ENCODE peak calls at places on chromosome 17, in four cellular contexts. Z is OCI-LY7, Q is sigmoid colon, U is thoracic aorta. M is an unnamed sample.

GRCh38 chr17:81885869-81886548 is 5.4 kb downstream of the ALYREF start:
- DNase-seq in U (no peak), Z (no peak), Q (no peak), M (no peak)

GRCh38 chr17:83083368-83084201 is 4.2 kb downstream of the METRNL start:
- DNase-seq in Q (peak; percentile 89), Z (no peak), U (no peak), M (peak; percentile 99)

GRCh38 chr17:19647697-19648474 is 665 bp upstream of the ALDH3A2 start:
- DNase-seq in Q (peak; percentile 90), Z (peak; percentile 42), U (peak; percentile 42), M (peak; percentile 54)

GRCh38 chr17:77371117-77371887 is 230.5 kb downstream of the SEC14L1 start:
- DNase-seq in U (no peak), Z (no peak), Q (peak; percentile 67), M (peak; percentile 50)

GRCh38 chr17:69547230-69547629 is 132.7 kb downstream of the MAP2K6 start:
- DNase-seq in Q (no peak), Z (no peak), U (no peak), M (no peak)

GRCh38 chr17:37608369-37609169 is 649 bp downstream of the SYNRG start:
- DNase-seq in Q (no peak), Z (peak; percentile 53), U (peak; percentile 5), M (peak; percentile 48)

GRCh38 chr17:83056583-83057396 is 22.6 kb upstream of the METRNL start:
- DNase-seq in U (no peak), Q (peak; percentile 64), Z (no peak), M (no peak)

GRCh38 chr17:65841116-65841515 is 279.7 kb upstream of the AXIN2 start:
- DNase-seq in Q (no peak), Z (no peak), U (no peak), M (no peak)

GRCh38 chr17:80012751-80013741 is 22.6 kb downstream of the TBC1D16 start:
- DNase-seq in Q (no peak), Z (no peak), U (no peak), M (no peak)

GRCh38 chr17:39062846-39063680 is 88.4 kb downstream of the PLXDC1 start:
- DNase-seq in Z (no peak), U (no peak), Q (no peak), M (peak; percentile 16)

GRCh38 chr17:38898812-38899348 is 26.5 kb upstream of the LASP1NB start:
- DNase-seq in Q (no peak), Z (peak; percentile 88), U (no peak), M (no peak)

GRCh38 chr17:20784100-20784665 is 204.7 kb downstream of the CDRT15L2 start:
- DNase-seq in U (no peak), Q (no peak), Z (no peak), M (no peak)

GRCh38 chr17:70144260-70144846 is 25.0 kb upstream of the KCNJ2 start:
- DNase-seq in U (no peak), Z (peak; percentile 56), Q (no peak), M (peak; percentile 54)

GRCh38 chr17:48378238-48378637 is 51.8 kb downstream of the SKAP1 start:
- DNase-seq in U (no peak), Q (no peak), Z (no peak), M (no peak)

GRCh38 chr17:36950027-36950426 is 1.3 kb downstream of the AATF start:
- DNase-seq in U (no peak), Z (no peak), Q (no peak), M (no peak)

GRCh38 chr17:68981288-68981687 is 26.1 kb upstream of the ABCA8 start:
- DNase-seq in Z (no peak), Q (peak; percentile 69), U (no peak), M (peak; percentile 36)

GRCh38 chr17:82892869-82893565 is 53.2 kb upstream of the ZNF750 start:
- DNase-seq in U (no peak), Q (no peak), Z (no peak), M (peak; percentile 8)

GRCh38 chr17:47855737-47856136 is 4.8 kb upstream of the SP6 start:
- DNase-seq in U (no peak), Z (no peak), Q (no peak), M (no peak)

GRCh38 chr17:77110006-77110374 is 30.8 kb upstream of the SEC14L1 start:
- DNase-seq in Q (no peak), Z (peak; percentile 85), U (no peak), M (peak; percentile 28)

GRCh38 chr17:38568845-38569510 is 36.8 kb downstream of the SRCIN1 start:
- DNase-seq in Z (no peak), Q (no peak), U (no peak), M (no peak)

GRCh38 chr17:46770439-46770817 is 48.1 kb downstream of the WNT3 start:
- DNase-seq in Q (no peak), U (no peak), Z (no peak), M (no peak)

GRCh38 chr17:83203073-83203471 is 123.7 kb downstream of the METRNL start:
- DNase-seq in Z (no peak), Q (peak; percentile 88), U (peak; percentile 12), M (peak; percentile 94)

GRCh38 chr17:59028328-59028727 is 78.4 kb downstream of the TRIM37 start:
- DNase-seq in Z (no peak), U (no peak), Q (no peak), M (no peak)

GRCh38 chr17:57311281-57312216 is 55.2 kb downstream of the MSI2 start:
- DNase-seq in Q (no peak), Z (no peak), U (no peak), M (no peak)

GRCh38 chr17:57756941-57757340 is 11.8 kb upstream of the CCDC182 start:
- DNase-seq in Z (no peak), U (no peak), Q (no peak), M (no peak)

GRCh38 chr17:8154608-8155152 is 2.5 kb upstream of the PER1 start:
- DNase-seq in Z (no peak), U (no peak), Q (no peak), M (no peak)
- H3K4me1 ChIP-seq in Z (peaks cover 58% of the 10 kb centered on the region), U (peaks cover 18% of the 10 kb centered on the region), Q (peaks cover 59% of the 10 kb centered on the region), M (peaks cover 23% of the 10 kb centered on the region)

GRCh38 chr17:45016823-45017222 is 34.6 kb downstream of the DCAKD start:
- DNase-seq in U (no peak), Q (no peak), Z (peak; percentile 29), M (no peak)
- TF ChIP-seq CTCF in U (no peak), Q (no peak), Z (peak; percentile 73), M (peak; percentile 20)

DNA sequence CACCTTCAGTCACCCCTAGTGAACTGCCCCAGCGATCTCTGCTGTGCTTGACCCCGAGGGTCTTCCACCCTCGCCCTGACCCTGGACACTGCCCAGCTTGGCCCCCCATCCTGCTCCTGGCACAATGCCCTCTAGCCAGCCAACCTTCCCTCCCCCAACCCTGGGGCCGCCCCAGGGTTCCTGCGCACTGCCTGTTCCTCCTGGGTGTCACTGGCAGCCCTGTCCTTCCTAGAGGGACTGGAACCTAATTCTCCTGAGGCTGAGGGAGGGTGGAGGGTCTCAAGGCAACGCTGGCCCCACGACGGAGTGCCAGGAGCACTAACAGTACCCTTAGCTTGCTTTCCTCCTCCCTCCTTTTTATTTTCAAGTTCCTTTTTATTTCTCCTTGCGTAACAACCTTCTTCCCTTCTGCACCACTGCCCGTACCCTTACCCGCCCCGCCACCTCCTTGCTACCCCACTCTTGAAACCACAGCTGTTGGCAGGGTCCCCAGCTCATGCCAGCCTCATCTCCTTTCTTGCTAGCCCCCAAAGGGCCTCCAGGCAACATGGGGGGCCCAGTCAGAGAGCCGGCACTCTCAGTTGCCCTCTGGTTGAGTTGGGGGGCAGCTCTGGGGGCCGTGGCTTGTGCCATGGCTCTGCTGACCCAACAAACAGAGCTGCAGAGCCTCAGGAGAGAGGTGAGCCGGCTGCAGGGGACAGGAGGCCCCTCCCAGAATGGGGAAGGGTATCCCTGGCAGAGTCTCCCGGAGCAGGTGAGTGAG is at the start of gene TNFSF13:
- DNase-seq in Z (no peak), Q (peak; percentile 87), U (no peak), M (no peak)
- H3K4me1 ChIP-seq in Z (peaks cover 40% of the 10 kb centered on the region), Q (peaks cover 58% of the 10 kb centered on the region), U (peaks cover 36% of the 10 kb centered on the region), M (peaks cover 9% of the 10 kb centered on the region)

DNA sequence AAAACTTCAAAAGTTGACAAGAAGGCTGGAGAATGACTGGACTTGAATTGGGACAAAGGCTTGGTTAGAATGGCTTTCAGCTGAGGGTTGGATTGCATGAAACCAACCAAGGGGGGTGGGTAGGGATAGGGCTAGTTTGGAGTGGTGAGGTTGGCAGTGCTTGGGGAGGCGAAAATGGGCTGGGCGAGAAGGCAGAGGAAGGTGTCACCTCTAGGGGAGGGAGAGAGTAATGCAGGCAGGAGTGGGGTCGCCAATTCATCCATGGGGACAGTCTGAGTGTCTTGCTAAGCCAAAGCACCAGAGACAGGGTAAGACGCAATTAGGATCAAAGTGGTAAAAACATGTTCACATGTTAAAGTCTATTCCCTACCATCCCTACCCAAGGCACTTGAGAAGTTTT is 6.2 kb upstream of the DNAH2 start:
- DNase-seq in U (no peak), Q (no peak), Z (peak; percentile 34), M (no peak)
- TF ChIP-seq CTCF in U (no peak), Q (no peak), Z (peak; percentile 65), M (no peak)

GRCh38 chr17:78738698-78739097 is 43.4 kb downstream of the CYTH1 start:
- DNase-seq in U (no peak), Z (no peak), Q (no peak), M (no peak)

GRCh38 chr17:78738245-78738644 is 43.8 kb downstream of the CYTH1 start:
- DNase-seq in Q (no peak), Z (peak; percentile 77), U (no peak), M (no peak)

GRCh38 chr17:78737332-78737731 is 44.7 kb downstream of the CYTH1 start:
- DNase-seq in Z (no peak), U (no peak), Q (no peak), M (peak; percentile 83)

GRCh38 chr17:78741644-78742284 is 40.3 kb downstream of the CYTH1 start:
- DNase-seq in Z (no peak), Q (no peak), U (no peak), M (no peak)

DNA sequence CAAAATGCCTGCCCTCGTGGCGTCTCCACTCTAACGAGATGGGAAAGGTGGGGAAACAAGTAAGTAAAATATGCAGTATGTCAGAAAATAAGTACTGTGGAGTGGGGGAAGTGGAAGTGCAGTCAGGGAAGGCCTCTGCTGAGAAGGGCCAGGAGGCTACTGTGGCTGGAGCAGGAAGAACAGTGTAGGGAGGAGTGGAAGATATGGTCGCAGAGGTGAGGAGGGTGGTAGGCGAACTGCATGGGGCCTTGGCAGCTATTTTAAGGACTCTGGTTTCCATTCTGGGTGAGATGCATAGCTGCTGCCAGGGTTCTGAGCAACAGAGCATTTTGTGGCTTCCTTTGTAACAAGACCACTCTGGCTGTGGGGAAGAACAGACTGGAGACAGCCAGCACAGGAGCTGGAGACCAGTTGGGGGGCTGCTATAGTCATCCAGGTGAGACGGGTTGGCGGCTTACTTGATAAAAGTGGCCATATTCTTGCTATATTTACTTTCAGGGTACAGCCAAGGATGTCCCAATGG is 42.7 kb downstream of the CYTH1 start:
- DNase-seq in Z (peak; percentile 84), U (no peak), Q (no peak), M (no peak)
- H3K4me1 ChIP-seq in Z (peaks cover 88% of the 10 kb centered on the region), U (peaks cover 17% of the 10 kb centered on the region), Q (peaks cover 29% of the 10 kb centered on the region), M (peaks cover 12% of the 10 kb centered on the region)

M was measured in IMR-90.